ENCODE peak calls at places on chromosomes 13 and 19, in five cellular contexts. C is GM23338, W is A549, Z is heart right ventricle, H is Peyer's patch. B is an unnamed sample. For H3K4me1, the result is how much of the 10 kb centered on the place peaks cover.

GRCh38 chr19:48964205-48965032 is 690 bp upstream of the FTL start:
- DNase-seq in C (peak), W (peak), Z (no peak), H (peak), B (peak)

GRCh38 chr19:2532252-2533071 is 56.5 kb downstream of the GADD45B start:
- DNase-seq in C (no peak), W (peak), Z (no peak), H (no peak), B (no peak)

GRCh38 chr19:11203194-11204075 is 6.1 kb upstream of the KANK2 start:
- DNase-seq in C (peak), W (peak), Z (peak), H (peak), B (peak)

GRCh38 chr19:8240274-8241229 is 31.4 kb downstream of the CERS4 start:
- DNase-seq in C (peak), W (peak), Z (peak), H (peak), B (peak)

GRCh38 chr19:14944456-14944855 is 3.2 kb downstream of the OR7C2 start:
- DNase-seq in C (no peak), W (no peak), Z (no peak), H (no peak), B (no peak)

GRCh38 chr13:95650691-95651090 is 6.2 kb upstream of the DZIP1 start:
- DNase-seq in C (no peak), W (no peak), Z (no peak), H (no peak), B (no peak)

GRCh38 chr13:20049558-20050473 is 91.3 kb downstream of the ZMYM2 start:
- DNase-seq in C (peak), W (no peak), Z (no peak), H (no peak), B (no peak)

GRCh38 chr13:65378943-65379519 is 1851.1 kb downstream of the PCDH9 start:
- DNase-seq in C (peak), W (peak), Z (no peak), H (no peak), B (no peak)

GRCh38 chr13:94351292-94352000 is 128.0 kb downstream of the DCT start:
- DNase-seq in C (no peak), W (no peak), Z (no peak), H (no peak), B (no peak)

GRCh38 chr19:17411801-17412200 is 6.4 kb upstream of the BST2 start:
- DNase-seq in C (no peak), W (no peak), Z (no peak), H (no peak), B (no peak)

GRCh38 chr13:59880468-59880867 is 283.3 kb downstream of the DIAPH3 start:
- DNase-seq in C (no peak), W (no peak), Z (no peak), H (no peak), B (no peak)

GRCh38 chr13:44734204-44734707 is 158.1 kb upstream of the TSC22D1 start:
- DNase-seq in C (no peak), W (no peak), Z (peak), H (no peak), B (no peak)

GRCh38 chr13:79445968-79446645 is 34.8 kb upstream of the NDFIP2 start:
- DNase-seq in C (peak), W (no peak), Z (no peak), H (no peak), B (no peak)

GRCh38 chr13:113551081-113552000 is 33.2 kb upstream of the TFDP1 start:
- DNase-seq in C (no peak), W (no peak), Z (no peak), H (peak), B (no peak)

GRCh38 chr19:12774588-12775555 is at the start of gene HOOK2:
- DNase-seq in C (peak), W (no peak), Z (no peak), H (peak), B (peak)

GRCh38 chr13:35630551-35631275 is 154.2 kb upstream of the MAB21L1 start:
- DNase-seq in C (peak), W (peak), Z (no peak), H (no peak), B (no peak)

GRCh38 chr13:31223640-31224039 is 23.9 kb downstream of the B3GLCT start:
- DNase-seq in C (no peak), W (no peak), Z (no peak), H (no peak), B (no peak)

GRCh38 chr19:751501-752341 is 809 bp downstream of the MISP start:
- DNase-seq in C (no peak), W (peak), Z (no peak), H (peak), B (peak)

GRCh38 chr19:32206065-32206464 is 139.3 kb upstream of the ZNF507 start:
- DNase-seq in C (no peak), W (no peak), Z (no peak), H (no peak), B (no peak)

GRCh38 chr13:79442706-79443105 is 36.7 kb upstream of the RBM26 start:
- DNase-seq in C (no peak), W (no peak), Z (no peak), H (no peak), B (no peak)

GRCh38 chr19:18588611-18589379 is at the start of gene REX1BD:
- DNase-seq in C (peak), W (peak), Z (peak), H (peak), B (peak)

GRCh38 chr13:95191821-95192220 is 109.4 kb downstream of the ABCC4 start:
- DNase-seq in C (peak), W (peak), Z (peak), H (peak), B (peak)

GRCh38 chr19:45368737-45369340 is 1.5 kb downstream of the ERCC2 start:
- DNase-seq in C (peak), W (no peak), Z (no peak), H (no peak), B (no peak)

GRCh38 chr19:2274937-2275535 is 6.9 kb downstream of the PEAK3 start:
- DNase-seq in C (peak), W (peak), Z (peak), H (peak), B (no peak)

GRCh38 chr19:9362905-9363304 is at the start of gene ZNF177:
- DNase-seq in C (peak), W (no peak), Z (no peak), H (no peak), B (no peak)

DNA sequence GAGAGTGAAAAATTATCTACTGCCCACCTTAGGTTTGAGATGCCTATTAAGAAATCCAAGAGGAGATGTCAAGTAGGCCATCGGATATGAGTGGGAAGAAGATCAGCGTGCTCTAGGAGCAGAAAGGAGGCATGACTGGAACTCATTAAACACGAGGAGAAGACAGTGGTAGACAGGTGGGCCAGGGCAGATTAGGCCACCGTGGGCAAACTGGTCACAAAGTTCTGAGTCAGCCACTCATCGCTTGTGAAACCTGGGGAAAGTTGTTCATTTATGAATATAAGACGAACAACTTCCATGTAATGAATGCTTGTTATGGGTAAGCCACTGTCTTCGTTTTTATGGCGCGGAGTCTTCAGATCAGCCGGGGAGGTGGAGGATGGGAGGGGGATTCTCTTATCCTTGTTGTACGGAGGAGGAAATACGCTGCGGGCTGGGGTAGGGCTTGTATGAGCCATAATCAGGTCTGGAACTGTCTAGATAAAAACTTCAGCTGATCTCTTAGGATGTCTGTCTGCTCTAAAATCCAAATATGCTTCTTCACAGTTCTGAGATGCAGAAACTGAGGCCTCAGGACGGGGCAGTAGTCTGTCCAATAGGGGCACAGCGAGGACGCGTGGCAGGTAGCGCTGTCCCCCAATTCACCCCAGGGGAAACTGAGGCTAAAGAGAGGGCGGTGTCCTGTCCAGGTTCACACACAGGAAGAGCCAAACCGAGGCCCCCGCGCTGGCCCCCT is 1.1 kb upstream of the ZNF444 start:
- DNase-seq in C (no peak), W (no peak), Z (no peak), H (no peak), B (no peak)
- H3K4me3 ChIP-seq in C (peak), W (peak), Z (peak), H (peak), B (peak)

GRCh38 chr19:38838986-38839761 is 7.6 kb upstream of the ECH1 start:
- DNase-seq in C (no peak), W (no peak), Z (no peak), H (no peak), B (peak)
- H3K4me1 ChIP-seq in C (under half), W (half or more), Z (under half), H (under half), B (under half)

GRCh38 chr13:109668433-109669233 is 117.8 kb downstream of the IRS2 start:
- DNase-seq in C (no peak), W (no peak), Z (no peak), H (no peak), B (no peak)

GRCh38 chr13:109667754-109668360 is 118.5 kb downstream of the IRS2 start:
- DNase-seq in C (no peak), W (no peak), Z (no peak), H (no peak), B (no peak)

GRCh38 chr13:109665211-109665610 is 121.2 kb downstream of the IRS2 start:
- DNase-seq in C (no peak), W (no peak), Z (no peak), H (no peak), B (no peak)

GRCh38 chr13:109665781-109666249 is 120.6 kb downstream of the IRS2 start:
- DNase-seq in C (no peak), W (no peak), Z (no peak), H (no peak), B (no peak)

GRCh38 chr13:109666656-109667448 is 119.5 kb downstream of the IRS2 start:
- DNase-seq in C (no peak), W (peak), Z (no peak), H (no peak), B (no peak)
- H3K4me3 ChIP-seq in C (no peak), W (no peak), Z (no peak), H (no peak), B (no peak)

GRCh38 chr19:46979103-46979769 is 40.4 kb upstream of the NPAS1 start:
- DNase-seq in C (no peak), W (no peak), Z (no peak), H (no peak), B (no peak)
- H3K4me1 ChIP-seq in C (under half), W (half or more), Z (half or more), H (under half), B (under half)

GRCh38 chr13:111360452-111360851 is 40.0 kb downstream of the TEX29 start:
- DNase-seq in C (no peak), W (no peak), Z (no peak), H (no peak), B (no peak)
- H3K4me3 ChIP-seq in C (no peak), W (no peak), Z (no peak), H (no peak), B (no peak)

DNA sequence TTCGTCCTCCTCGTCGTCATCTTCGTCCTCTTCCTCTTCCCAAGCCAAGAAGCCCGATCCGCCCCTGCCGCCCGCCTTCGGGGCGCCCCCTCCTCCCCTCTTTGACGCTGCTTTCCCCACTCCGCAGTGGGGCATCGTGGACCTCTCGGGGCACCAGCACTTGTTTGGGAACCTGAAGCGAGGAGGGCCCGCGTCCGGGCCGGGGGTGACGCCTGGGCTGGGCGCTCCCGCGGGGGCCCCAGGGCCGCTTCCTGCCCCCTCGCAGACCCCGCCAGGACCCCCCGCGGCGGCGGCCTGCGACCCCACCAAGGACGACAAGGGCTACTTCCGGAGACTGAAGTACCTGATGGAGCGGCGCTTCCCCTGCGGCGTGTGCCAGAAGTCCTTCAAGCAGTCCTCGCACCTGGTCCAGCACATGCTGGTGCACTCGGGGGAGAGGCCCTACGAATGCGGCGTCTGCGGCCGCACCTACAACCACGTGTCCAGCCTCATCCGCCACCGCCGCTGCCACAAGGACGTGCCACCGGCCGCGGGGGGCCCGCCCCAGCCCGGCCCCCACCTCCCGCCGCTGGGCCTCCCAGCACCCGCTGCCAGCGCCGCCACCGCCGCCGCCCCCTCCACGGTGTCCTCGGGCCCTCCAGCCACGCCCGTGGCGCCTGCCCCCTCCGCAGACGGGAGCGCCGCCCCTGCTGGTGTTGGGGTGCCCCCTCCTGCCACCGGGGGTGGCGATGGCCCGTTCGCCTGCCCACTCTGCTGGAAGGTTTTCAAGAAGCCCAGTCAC is 8.7 kb downstream of the ZNF865 start:
- DNase-seq in C (peak), W (no peak), Z (no peak), H (no peak), B (no peak)
- H3K4me1 ChIP-seq in C (under half), W (under half), Z (under half), H (under half), B (under half)